ENCODE peak calls at places on chromosomes 5 and 9, in ten cellular contexts. One of them, this sample, is unnamed.

GRCh38 chr9:13445123-13445522 is 165.6 kb upstream of the MPDZ start:
- DNase-seq in astrocyte of the spinal cord: no peak
- DNase-seq in fibroblast of lung: peak; percentile 27
- DNase-seq in NB4: no peak
- DNase-seq in adrenal gland: no peak
- DNase-seq in RWPE2: no peak
- DNase-seq in CD14-positive monocyte: no peak
- DNase-seq in PC-3: no peak
- DNase-seq in GM13977: no peak
- DNase-seq in activated B cell treated with CpG ODN at 0.5 μM for 24 hours: no peak
- DNase-seq in this sample: no peak

GRCh38 chr9:69400470-69400869 is 75.5 kb downstream of the ENTREP1 start:
- DNase-seq in astrocyte of the spinal cord: no peak
- DNase-seq in fibroblast of lung: no peak
- DNase-seq in NB4: no peak
- DNase-seq in adrenal gland: no peak
- DNase-seq in RWPE2: no peak
- DNase-seq in CD14-positive monocyte: no peak
- DNase-seq in PC-3: peak; percentile 52
- DNase-seq in GM13977: no peak
- DNase-seq in activated B cell treated with CpG ODN at 0.5 μM for 24 hours: no peak
- DNase-seq in this sample: no peak

GRCh38 chr5:61632064-61632463 is 300.0 kb downstream of the ZSWIM6 start:
- DNase-seq in astrocyte of the spinal cord: no peak
- DNase-seq in fibroblast of lung: no peak
- DNase-seq in NB4: no peak
- DNase-seq in adrenal gland: no peak
- DNase-seq in RWPE2: no peak
- DNase-seq in CD14-positive monocyte: no peak
- DNase-seq in PC-3: no peak
- DNase-seq in GM13977: no peak
- DNase-seq in activated B cell treated with CpG ODN at 0.5 μM for 24 hours: no peak
- DNase-seq in this sample: peak; percentile 34

GRCh38 chr5:104298518-104298917 is 735.9 kb upstream of the NUDT12 start:
- DNase-seq in astrocyte of the spinal cord: no peak
- DNase-seq in fibroblast of lung: no peak
- DNase-seq in NB4: no peak
- DNase-seq in adrenal gland: no peak
- DNase-seq in RWPE2: no peak
- DNase-seq in CD14-positive monocyte: no peak
- DNase-seq in PC-3: no peak
- DNase-seq in GM13977: no peak
- DNase-seq in activated B cell treated with CpG ODN at 0.5 μM for 24 hours: no peak
- DNase-seq in this sample: no peak

GRCh38 chr9:87500894-87501656 is 3.4 kb downstream of the DAPK1 start:
- DNase-seq in astrocyte of the spinal cord: no peak
- DNase-seq in fibroblast of lung: no peak
- DNase-seq in NB4: no peak
- DNase-seq in adrenal gland: no peak
- DNase-seq in RWPE2: no peak
- DNase-seq in CD14-positive monocyte: no peak
- DNase-seq in PC-3: no peak
- DNase-seq in GM13977: no peak
- DNase-seq in activated B cell treated with CpG ODN at 0.5 μM for 24 hours: no peak
- DNase-seq in this sample: no peak

GRCh38 chr5:122392844-122393243 is 80.8 kb downstream of the SNCAIP start:
- DNase-seq in astrocyte of the spinal cord: no peak
- DNase-seq in fibroblast of lung: no peak
- DNase-seq in NB4: peak; percentile 15
- DNase-seq in adrenal gland: no peak
- DNase-seq in RWPE2: no peak
- DNase-seq in CD14-positive monocyte: no peak
- DNase-seq in PC-3: peak; percentile 2
- DNase-seq in GM13977: no peak
- DNase-seq in activated B cell treated with CpG ODN at 0.5 μM for 24 hours: no peak
- DNase-seq in this sample: no peak

GRCh38 chr5:662751-663435 is 30.3 kb downstream of the TPPP start:
- DNase-seq in astrocyte of the spinal cord: no peak
- DNase-seq in fibroblast of lung: no peak
- DNase-seq in NB4: no peak
- DNase-seq in adrenal gland: no peak
- DNase-seq in RWPE2: no peak
- DNase-seq in CD14-positive monocyte: no peak
- DNase-seq in PC-3: no peak
- DNase-seq in GM13977: no peak
- DNase-seq in activated B cell treated with CpG ODN at 0.5 μM for 24 hours: no peak
- DNase-seq in this sample: no peak

GRCh38 chr9:126203313-126203712 is 123.3 kb upstream of the MVB12B start:
- DNase-seq in astrocyte of the spinal cord: no peak
- DNase-seq in fibroblast of lung: no peak
- DNase-seq in NB4: peak; percentile 42
- DNase-seq in adrenal gland: no peak
- DNase-seq in RWPE2: no peak
- DNase-seq in CD14-positive monocyte: no peak
- DNase-seq in PC-3: no peak
- DNase-seq in GM13977: no peak
- DNase-seq in activated B cell treated with CpG ODN at 0.5 μM for 24 hours: no peak
- DNase-seq in this sample: no peak

GRCh38 chr5:80408475-80408875 is 611 bp downstream of the ZFYVE16 start:
- DNase-seq in astrocyte of the spinal cord: no peak
- DNase-seq in fibroblast of lung: peak; percentile 61
- DNase-seq in NB4: peak; percentile 81
- DNase-seq in adrenal gland: peak; percentile 68
- DNase-seq in RWPE2: peak; percentile 72
- DNase-seq in CD14-positive monocyte: peak; percentile 70
- DNase-seq in PC-3: peak; percentile 52
- DNase-seq in GM13977: peak; percentile 54
- DNase-seq in activated B cell treated with CpG ODN at 0.5 μM for 24 hours: no peak
- DNase-seq in this sample: no peak

GRCh38 chr9:8880031-8880430 is 1080.5 kb upstream of the DMAC1 start:
- DNase-seq in astrocyte of the spinal cord: no peak
- DNase-seq in fibroblast of lung: no peak
- DNase-seq in NB4: no peak
- DNase-seq in adrenal gland: no peak
- DNase-seq in RWPE2: no peak
- DNase-seq in CD14-positive monocyte: no peak
- DNase-seq in PC-3: no peak
- DNase-seq in GM13977: no peak
- DNase-seq in activated B cell treated with CpG ODN at 0.5 μM for 24 hours: no peak
- DNase-seq in this sample: no peak

GRCh38 chr9:4225291-4226119 is 74.4 kb downstream of the GLIS3 start:
- DNase-seq in astrocyte of the spinal cord: peak; percentile 97
- DNase-seq in fibroblast of lung: peak; percentile 99
- DNase-seq in NB4: peak; percentile 75
- DNase-seq in adrenal gland: no peak
- DNase-seq in RWPE2: no peak
- DNase-seq in CD14-positive monocyte: no peak
- DNase-seq in PC-3: peak; percentile 71
- DNase-seq in GM13977: no peak
- DNase-seq in activated B cell treated with CpG ODN at 0.5 μM for 24 hours: no peak
- DNase-seq in this sample: no peak
- TF ChIP-seq CTCF in astrocyte of the spinal cord: peak; percentile 32
- TF ChIP-seq CTCF in fibroblast of lung: peak; percentile 31
- TF ChIP-seq CTCF in NB4: peak; percentile 60
- TF ChIP-seq CTCF in adrenal gland: no peak
- TF ChIP-seq CTCF in RWPE2: no peak
- TF ChIP-seq CTCF in CD14-positive monocyte: no peak
- TF ChIP-seq CTCF in PC-3: peak; percentile 63
- TF ChIP-seq CTCF in GM13977: peak; percentile 28
- TF ChIP-seq CTCF in activated B cell treated with CpG ODN at 0.5 μM for 24 hours: no peak
- TF ChIP-seq CTCF in this sample: no peak

DNA sequence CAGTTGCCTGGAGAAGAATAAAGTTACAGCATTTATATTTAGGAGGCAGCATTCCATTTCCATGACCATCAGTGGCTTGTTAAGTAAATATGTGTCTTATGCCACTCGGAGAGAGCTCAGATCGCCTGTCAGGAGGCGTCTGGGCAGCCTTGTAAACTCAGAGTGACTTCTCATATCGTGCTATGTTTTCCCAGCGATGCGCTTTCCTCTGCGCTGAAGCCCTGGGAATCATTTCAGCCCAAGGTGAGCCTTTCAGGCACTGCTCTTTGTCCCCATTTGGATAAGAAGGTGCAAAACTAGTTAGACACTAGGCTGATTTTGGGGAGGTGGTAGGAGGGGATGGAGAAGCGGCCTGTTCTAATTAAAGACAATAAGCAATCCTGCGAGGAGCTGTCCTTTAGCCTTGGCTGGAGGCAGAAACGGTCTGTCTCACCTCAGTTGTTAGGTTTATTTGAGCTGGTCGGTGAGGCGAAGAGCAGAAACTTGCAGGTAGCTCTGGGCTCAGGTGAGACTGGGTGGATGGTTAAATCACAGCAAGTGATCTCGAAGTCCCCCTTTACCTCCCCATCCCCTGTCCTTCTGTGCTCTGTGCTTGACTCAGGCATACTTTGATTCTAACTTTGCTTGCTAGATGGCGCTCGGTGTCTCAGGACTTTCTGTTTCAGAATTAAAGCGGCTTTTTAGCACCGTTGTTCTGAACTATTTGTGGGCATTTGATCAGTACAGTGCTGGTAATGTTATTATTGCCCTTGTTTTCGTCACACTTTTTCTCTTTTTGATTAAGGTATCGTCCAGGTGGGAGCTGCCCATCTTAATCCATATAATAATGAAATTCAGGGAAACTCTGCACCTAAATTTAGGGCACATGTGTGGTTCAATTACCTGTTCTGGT is 24.6 kb downstream of the NR2F1 start:
- DNase-seq in astrocyte of the spinal cord: peak; percentile 89
- DNase-seq in fibroblast of lung: peak; percentile 89
- DNase-seq in NB4: peak; percentile 47
- DNase-seq in adrenal gland: peak; percentile 58
- DNase-seq in RWPE2: no peak
- DNase-seq in CD14-positive monocyte: no peak
- DNase-seq in PC-3: peak; percentile 94
- DNase-seq in GM13977: peak; percentile 71
- DNase-seq in activated B cell treated with CpG ODN at 0.5 μM for 24 hours: no peak
- DNase-seq in this sample: no peak
- TF ChIP-seq CTCF in astrocyte of the spinal cord: peak; percentile 73
- TF ChIP-seq CTCF in fibroblast of lung: peak; percentile 70
- TF ChIP-seq CTCF in NB4: peak; percentile 41
- TF ChIP-seq CTCF in adrenal gland: peak; percentile 49
- TF ChIP-seq CTCF in RWPE2: peak; percentile 85
- TF ChIP-seq CTCF in CD14-positive monocyte: peak; percentile 36
- TF ChIP-seq CTCF in PC-3: peak; percentile 90
- TF ChIP-seq CTCF in GM13977: peak; percentile 78
- TF ChIP-seq CTCF in activated B cell treated with CpG ODN at 0.5 μM for 24 hours: no peak
- TF ChIP-seq CTCF in this sample: peak; percentile 82

DNA sequence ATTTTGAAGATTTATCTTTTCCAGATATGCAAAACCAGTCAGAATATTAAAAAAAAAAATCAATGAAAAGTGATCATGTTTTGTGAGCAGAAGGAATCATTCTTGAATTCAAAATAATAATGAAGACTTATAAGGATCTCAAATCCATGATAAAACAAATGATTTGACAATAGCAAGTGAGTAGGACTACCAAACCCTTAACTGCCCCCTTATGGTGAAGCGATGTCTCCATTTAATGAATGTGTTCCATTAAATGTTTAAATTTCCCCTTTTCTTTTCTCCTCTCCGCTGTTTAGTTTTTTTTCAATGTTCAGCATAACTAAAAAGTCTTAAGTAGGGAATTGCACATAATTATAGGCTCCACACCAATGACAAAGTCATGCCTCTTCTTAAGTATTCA is 12.2 kb upstream of the MARCHF3 start:
- DNase-seq in astrocyte of the spinal cord: peak; percentile 26
- DNase-seq in fibroblast of lung: peak; percentile 6
- DNase-seq in NB4: peak; percentile 24
- DNase-seq in adrenal gland: no peak
- DNase-seq in RWPE2: no peak
- DNase-seq in CD14-positive monocyte: no peak
- DNase-seq in PC-3: no peak
- DNase-seq in GM13977: no peak
- DNase-seq in activated B cell treated with CpG ODN at 0.5 μM for 24 hours: no peak
- DNase-seq in this sample: no peak
- TF ChIP-seq CTCF in astrocyte of the spinal cord: peak; percentile 31
- TF ChIP-seq CTCF in fibroblast of lung: peak; percentile 36
- TF ChIP-seq CTCF in NB4: no peak
- TF ChIP-seq CTCF in adrenal gland: peak; percentile 16
- TF ChIP-seq CTCF in RWPE2: no peak
- TF ChIP-seq CTCF in CD14-positive monocyte: no peak
- TF ChIP-seq CTCF in PC-3: peak; percentile 49
- TF ChIP-seq CTCF in GM13977: no peak
- TF ChIP-seq CTCF in activated B cell treated with CpG ODN at 0.5 μM for 24 hours: no peak
- TF ChIP-seq CTCF in this sample: no peak

GRCh38 chr5:34525761-34526160 is 130.4 kb upstream of the RAI14 start:
- DNase-seq in astrocyte of the spinal cord: no peak
- DNase-seq in fibroblast of lung: no peak
- DNase-seq in NB4: no peak
- DNase-seq in adrenal gland: no peak
- DNase-seq in RWPE2: no peak
- DNase-seq in CD14-positive monocyte: no peak
- DNase-seq in PC-3: no peak
- DNase-seq in GM13977: no peak
- DNase-seq in activated B cell treated with CpG ODN at 0.5 μM for 24 hours: no peak
- DNase-seq in this sample: no peak

GRCh38 chr5:34524123-34524522 is 132.0 kb upstream of the RAI14 start:
- DNase-seq in astrocyte of the spinal cord: peak; percentile 62
- DNase-seq in fibroblast of lung: peak; percentile 76
- DNase-seq in NB4: no peak
- DNase-seq in adrenal gland: peak; percentile 64
- DNase-seq in RWPE2: no peak
- DNase-seq in CD14-positive monocyte: no peak
- DNase-seq in PC-3: peak; percentile 85
- DNase-seq in GM13977: no peak
- DNase-seq in activated B cell treated with CpG ODN at 0.5 μM for 24 hours: no peak
- DNase-seq in this sample: no peak

GRCh38 chr5:34522599-34523381 is 133.3 kb upstream of the RAI14 start:
- DNase-seq in astrocyte of the spinal cord: peak; percentile 93
- DNase-seq in fibroblast of lung: peak; percentile 85
- DNase-seq in NB4: peak; percentile 76
- DNase-seq in adrenal gland: peak; percentile 87
- DNase-seq in RWPE2: no peak
- DNase-seq in CD14-positive monocyte: no peak
- DNase-seq in PC-3: peak; percentile 93
- DNase-seq in GM13977: peak; percentile 69
- DNase-seq in activated B cell treated with CpG ODN at 0.5 μM for 24 hours: no peak
- DNase-seq in this sample: peak; percentile 33

GRCh38 chr5:34521628-34522290 is 134.4 kb upstream of the RAI14 start:
- DNase-seq in astrocyte of the spinal cord: no peak
- DNase-seq in fibroblast of lung: no peak
- DNase-seq in NB4: no peak
- DNase-seq in adrenal gland: no peak
- DNase-seq in RWPE2: no peak
- DNase-seq in CD14-positive monocyte: no peak
- DNase-seq in PC-3: peak; percentile 59
- DNase-seq in GM13977: no peak
- DNase-seq in activated B cell treated with CpG ODN at 0.5 μM for 24 hours: no peak
- DNase-seq in this sample: no peak

GRCh38 chr5:34523382-34523716 is 132.8 kb upstream of the RAI14 start:
- DNase-seq in astrocyte of the spinal cord: no peak
- DNase-seq in fibroblast of lung: no peak
- DNase-seq in NB4: no peak
- DNase-seq in adrenal gland: no peak
- DNase-seq in RWPE2: no peak
- DNase-seq in CD14-positive monocyte: no peak
- DNase-seq in PC-3: no peak
- DNase-seq in GM13977: no peak
- DNase-seq in activated B cell treated with CpG ODN at 0.5 μM for 24 hours: no peak
- DNase-seq in this sample: no peak
- TF ChIP-seq CTCF in astrocyte of the spinal cord: no peak
- TF ChIP-seq CTCF in fibroblast of lung: no peak
- TF ChIP-seq CTCF in NB4: no peak
- TF ChIP-seq CTCF in adrenal gland: no peak
- TF ChIP-seq CTCF in RWPE2: peak; percentile 75
- TF ChIP-seq CTCF in CD14-positive monocyte: peak; percentile 34
- TF ChIP-seq CTCF in PC-3: no peak
- TF ChIP-seq CTCF in GM13977: no peak
- TF ChIP-seq CTCF in activated B cell treated with CpG ODN at 0.5 μM for 24 hours: no peak
- TF ChIP-seq CTCF in this sample: no peak

This sample was measured in D721Med.